ENCODE peak calls at places on chromosomes 7 and 10, in eight cellular contexts. T is IMR-90; I is heart right ventricle; M is testis; S is effector memory CD4-positive, alpha-beta T cell; H is small intestine; E is colonic mucosa; X is CD4-positive, alpha-beta memory T cell. F is an unnamed sample.

GRCh38 chr7:77393261-77393660 is 22.9 kb downstream of the GSAP start:
- DNase-seq in T (peak; percentile 66), I (no peak), M (no peak), S (no peak), H (no peak), E (no peak), X (peak; percentile 55), F (no peak)

GRCh38 chr7:23055582-23056178 is 41.8 kb upstream of the HYCC1 start:
- DNase-seq in T (peak; percentile 77), I (no peak), M (peak; percentile 51), S (peak; percentile 7), H (peak; percentile 66), E (peak; percentile 55), X (peak; percentile 66), F (peak; percentile 54)

GRCh38 chr7:3154881-3155494 is 111.3 kb upstream of the CARD11 start:
- DNase-seq in T (peak; percentile 48), I (no peak), M (peak; percentile 53), S (peak; percentile 16), H (peak; percentile 58), E (peak; percentile 42), X (peak; percentile 64), F (peak; percentile 44)

GRCh38 chr10:51389415-51390342 is 309.7 kb downstream of the CSTF2T start:
- DNase-seq in T (peak; percentile 99), I (peak; percentile 18), M (peak; percentile 60), S (no peak), H (peak; percentile 91), E (peak; percentile 79), X (no peak), F (peak; percentile 41)

GRCh38 chr7:111730476-111731300 is 168.4 kb upstream of the IMMP2L start:
- DNase-seq in T (peak; percentile 47), I (no peak), M (no peak), S (no peak), H (no peak), E (no peak), X (no peak), F (peak; percentile 22)

GRCh38 chr10:61778137-61778536 is 115.4 kb downstream of the CABCOCO1 start:
- DNase-seq in T (no peak), I (no peak), M (no peak), S (no peak), H (no peak), E (no peak), X (no peak), F (no peak)

GRCh38 chr10:8102708-8103401 is 48.4 kb downstream of the GATA3 start:
- DNase-seq in T (no peak), I (no peak), M (no peak), S (no peak), H (no peak), E (no peak), X (no peak), F (no peak)

GRCh38 chr10:125014086-125014830 is 72.3 kb downstream of the ZRANB1 start:
- DNase-seq in T (no peak), I (peak; percentile 59), M (no peak), S (no peak), H (no peak), E (no peak), X (no peak), F (no peak)

GRCh38 chr10:36023939-36024338 is 381.8 kb upstream of the FZD8 start:
- DNase-seq in T (peak; percentile 79), I (no peak), M (no peak), S (no peak), H (no peak), E (no peak), X (no peak), F (no peak)

GRCh38 chr10:126576336-126576735 is 94.2 kb downstream of the C10orf90 start:
- DNase-seq in T (peak; percentile 12), I (no peak), M (no peak), S (no peak), H (no peak), E (no peak), X (no peak), F (no peak)

GRCh38 chr7:5541087-5541992 is 117.7 kb upstream of the TNRC18 start:
- DNase-seq in T (no peak), I (no peak), M (no peak), S (no peak), H (no peak), E (no peak), X (peak; percentile 22), F (no peak)
- H3K27me3 ChIP-seq in T (no peaks in the 10 kb centered on the region), I (no peaks in the 10 kb centered on the region), M (no peaks in the 10 kb centered on the region), S (no peaks in the 10 kb centered on the region), H (no peaks in the 10 kb centered on the region), E (no peaks in the 10 kb centered on the region), X (no peaks in the 10 kb centered on the region), F (no peaks in the 10 kb centered on the region)

GRCh38 chr10:43648083-43648391 is 644 bp downstream of the ZNF32 start:
- DNase-seq in T (no peak), I (no peak), M (no peak), S (no peak), H (no peak), E (no peak), X (no peak), F (no peak)
- H3K27ac ChIP-seq in T (peak overlapping the region; percentile 48), I (no peak overlapping the region), M (peak overlapping the region; percentile 85), S (peak overlapping the region; percentile 83), H (no peak overlapping the region), E (no peak overlapping the region), X (peak overlapping the region; percentile 76), F (peak overlapping the region; percentile 83)

DNA sequence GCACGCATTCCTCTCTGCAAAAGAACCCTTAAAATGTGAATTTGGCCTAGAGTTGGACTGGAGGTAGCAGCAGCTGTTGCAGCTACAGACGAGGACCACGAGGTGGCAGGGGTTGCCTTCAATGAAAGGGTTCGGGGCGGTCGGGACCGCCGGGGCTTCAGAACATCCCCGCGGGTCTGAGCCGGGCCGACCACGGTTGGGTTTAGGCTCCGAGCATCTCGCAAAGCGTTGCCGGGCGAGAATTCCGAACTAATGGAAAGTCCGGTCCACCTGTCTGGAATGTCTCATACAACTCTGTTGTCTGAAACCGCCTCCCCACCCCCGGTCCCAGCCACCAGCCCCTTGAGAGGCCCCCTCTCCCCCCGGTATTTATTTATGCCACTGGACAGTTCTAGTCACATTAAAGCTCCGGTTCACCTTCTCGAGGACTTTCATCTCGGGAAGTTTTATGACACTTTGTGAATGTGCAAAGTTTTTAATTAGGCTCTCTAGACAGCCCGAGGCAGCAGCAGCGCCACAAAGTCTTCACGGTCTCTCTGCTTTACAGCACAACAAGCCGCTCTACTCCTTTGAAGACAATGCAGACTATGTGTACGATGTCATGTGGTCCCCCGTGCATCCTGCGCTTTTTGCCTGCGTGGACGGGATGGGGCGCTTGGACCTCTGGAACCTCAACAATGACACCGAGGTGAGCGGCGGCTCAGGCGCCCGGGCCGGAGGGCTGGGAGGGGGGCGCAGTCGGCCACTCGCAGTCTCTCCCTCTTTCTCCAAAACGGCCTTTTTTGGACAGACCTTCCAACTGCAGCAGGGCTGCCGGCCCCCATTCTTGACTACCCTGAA is 246.2 kb downstream of the SLC25A13 start:
- DNase-seq in T (peak; percentile 56), I (peak; percentile 57), M (peak; percentile 80), S (peak; percentile 17), H (peak; percentile 50), E (peak; percentile 57), X (peak; percentile 36), F (peak; percentile 62)
- H3K4me3 ChIP-seq in T (peak overlapping the region; percentile 58), I (peak overlapping the region; percentile 25), M (peak overlapping the region; percentile 42), S (peak overlapping the region; percentile 50), H (no peak overlapping the region), E (peak overlapping the region; percentile 42), X (no peak overlapping the region), F (peak overlapping the region; percentile 82)

DNA sequence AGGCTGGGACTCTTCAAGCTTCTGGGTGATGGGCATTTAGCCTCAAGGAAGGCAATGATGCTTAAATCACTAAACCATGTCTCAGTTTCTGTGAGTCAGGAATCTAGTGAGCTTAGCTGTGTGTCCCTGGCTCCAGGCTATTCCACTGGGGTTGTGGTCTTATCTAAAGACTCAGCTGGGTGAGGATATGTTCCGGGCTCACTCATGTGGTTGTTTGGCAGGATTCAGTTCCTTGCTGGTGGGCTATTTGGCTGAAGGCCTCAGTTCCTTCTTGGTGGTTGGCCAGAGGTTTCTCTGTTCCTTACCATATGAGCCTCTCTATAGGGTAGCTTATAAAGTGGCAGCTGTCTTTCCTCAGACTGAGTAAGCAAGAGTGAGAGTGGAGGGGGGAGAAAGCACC is 12.0 kb downstream of the EVX1 start:
- DNase-seq in T (no peak), I (no peak), M (no peak), S (no peak), H (no peak), E (no peak), X (no peak), F (no peak)
- H3K27me3 ChIP-seq in T (peaks cover 59% of the 10 kb centered on the region), I (peaks cover 64% of the 10 kb centered on the region), M (no peaks in the 10 kb centered on the region), S (peaks cover 27% of the 10 kb centered on the region), H (peaks cover 15% of the 10 kb centered on the region), E (peaks cover 33% of the 10 kb centered on the region), X (peaks cover 26% of the 10 kb centered on the region), F (peaks cover 77% of the 10 kb centered on the region)

DNA sequence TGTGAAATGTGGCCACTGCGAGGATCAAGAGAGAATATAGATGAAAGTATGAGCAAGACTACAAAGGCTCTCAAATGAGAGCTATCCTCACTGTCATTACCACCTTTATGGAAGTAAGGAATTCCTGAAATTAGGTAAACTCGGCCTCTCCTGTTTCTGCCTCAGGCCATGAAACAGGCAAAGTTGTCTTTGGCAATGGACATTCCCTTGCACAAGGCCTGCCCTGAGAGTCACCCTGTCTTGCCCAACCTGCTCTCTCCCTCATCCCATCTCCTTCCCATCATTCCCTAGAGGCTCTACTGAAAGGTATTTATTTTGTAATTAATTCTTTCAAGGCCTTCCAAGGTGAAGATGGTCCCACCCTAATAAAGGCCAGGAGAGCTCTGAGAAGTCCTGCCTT is 66.2 kb upstream of the ABLIM1 start:
- DNase-seq in T (no peak), I (no peak), M (no peak), S (no peak), H (no peak), E (no peak), X (no peak), F (no peak)
- H3K27ac ChIP-seq in T (no peak overlapping the region), I (no peak overlapping the region), M (no peak overlapping the region), S (no peak overlapping the region), H (no peak overlapping the region), E (no peak overlapping the region), X (no peak overlapping the region), F (no peak overlapping the region)

DNA sequence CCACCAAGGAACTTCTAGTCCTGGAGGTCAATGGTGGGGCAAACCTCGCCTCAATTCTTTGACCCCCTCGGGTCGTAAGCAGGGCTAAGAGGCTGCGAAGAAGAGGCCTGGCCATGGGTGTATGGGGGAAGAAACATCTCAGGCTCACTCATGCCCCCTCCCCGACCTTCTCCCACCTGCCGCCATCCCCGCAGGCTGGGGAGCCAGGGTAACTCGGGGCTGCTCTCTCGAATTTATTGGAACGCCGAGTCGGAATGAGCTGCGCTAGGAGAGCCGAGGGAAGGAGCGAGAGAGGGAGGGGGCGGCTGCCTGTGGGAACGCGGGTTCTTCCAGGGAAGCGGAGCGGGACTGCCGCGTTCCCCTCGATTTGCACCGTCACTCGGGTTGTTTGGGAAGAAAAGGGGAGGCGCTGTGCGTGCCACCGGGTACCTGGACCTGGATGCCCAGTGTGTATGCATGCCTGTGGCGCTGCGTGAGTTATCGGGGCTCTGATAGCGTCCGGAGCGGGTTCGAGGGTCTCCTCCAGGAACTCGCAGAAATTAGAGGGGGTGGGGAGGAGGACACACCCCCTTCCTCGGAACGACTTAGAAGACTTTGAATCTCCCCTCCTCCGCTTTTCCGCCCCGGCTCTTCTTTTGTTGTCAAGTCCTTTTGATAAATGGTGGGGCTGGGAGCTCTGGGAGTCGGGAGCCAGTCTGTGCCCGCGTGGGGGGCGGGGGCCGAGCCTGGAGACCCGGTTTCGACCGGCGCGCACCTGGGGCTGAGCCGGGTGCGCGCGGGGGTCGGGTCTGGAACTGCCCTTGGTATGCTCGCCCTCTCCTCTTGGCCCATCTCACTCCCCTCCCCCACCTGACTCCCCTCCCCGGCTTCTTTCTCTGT is 1.8 kb upstream of the ZNF503 start:
- DNase-seq in T (no peak), I (peak; percentile 41), M (peak; percentile 29), S (no peak), H (peak; percentile 28), E (peak; percentile 55), X (no peak), F (peak; percentile 57)
- H3K4me3 ChIP-seq in T (peak overlapping the region; percentile 60), I (peak overlapping the region; percentile 91), M (peak overlapping the region; percentile 83), S (peak overlapping the region; percentile 74), H (no peak overlapping the region), E (peak overlapping the region; percentile 60), X (no peak overlapping the region), F (peak overlapping the region; percentile 98)